ENCODE peak calls at places on chromosomes 6 and 20, in seven cellular contexts. I, M, K, T, B, E and F are unnamed samples.

GRCh38 chr6:151916680-151917164 is 109.2 kb downstream of the ESR1 start:
- DNase-seq in I (no peak), M (peak), K (no peak), T (peak), B (no peak), E (no peak), F (no peak)

GRCh38 chr6:41577865-41578713 is 31.9 kb downstream of the FOXP4 start:
- DNase-seq in I (no peak), M (peak), K (peak), T (no peak), B (no peak), E (no peak), F (peak)

GRCh38 chr6:115796829-115797228 is 263.9 kb downstream of the FRK start:
- DNase-seq in I (no peak), M (no peak), K (no peak), T (no peak), B (no peak), E (no peak), F (no peak)

GRCh38 chr6:136696238-136696637 is 96.0 kb downstream of the MAP3K5 start:
- DNase-seq in I (no peak), M (peak), K (no peak), T (no peak), B (no peak), E (no peak), F (no peak)

GRCh38 chr6:52598123-52598823 is 21.4 kb upstream of the TRAM2 start:
- DNase-seq in I (peak), M (peak), K (peak), T (no peak), B (no peak), E (no peak), F (peak)

GRCh38 chr6:4809999-4810918 is 34.1 kb downstream of the CDYL start:
- DNase-seq in I (no peak), M (peak), K (no peak), T (no peak), B (no peak), E (peak), F (peak)

GRCh38 chr20:6848041-6848440 is 80.6 kb downstream of the BMP2 start:
- DNase-seq in I (no peak), M (no peak), K (no peak), T (no peak), B (no peak), E (no peak), F (no peak)

GRCh38 chr6:158066161-158066781 is 84.6 kb downstream of the SYNJ2 start:
- DNase-seq in I (no peak), M (no peak), K (no peak), T (no peak), B (no peak), E (no peak), F (no peak)

GRCh38 chr20:47317127-47317895 is 39.2 kb downstream of the ZMYND8 start:
- DNase-seq in I (no peak), M (peak), K (no peak), T (peak), B (peak), E (peak), F (peak)

GRCh38 chr6:26159417-26160273 is 72.4 kb downstream of the HFE start:
- DNase-seq in I (no peak), M (no peak), K (no peak), T (no peak), B (no peak), E (no peak), F (no peak)

GRCh38 chr6:26324295-26324727 is 40.7 kb upstream of the BTN3A2 start:
- DNase-seq in I (no peak), M (no peak), K (no peak), T (no peak), B (no peak), E (no peak), F (no peak)

GRCh38 chr6:797479-798077 is 104.6 kb upstream of the EXOC2 start:
- DNase-seq in I (peak), M (peak), K (peak), T (peak), B (no peak), E (peak), F (peak)

GRCh38 chr6:149186873-149187272 is 130.6 kb upstream of the TAB2 start:
- DNase-seq in I (no peak), M (no peak), K (no peak), T (no peak), B (no peak), E (no peak), F (no peak)

GRCh38 chr20:37438464-37439222 is 82.4 kb upstream of the NNAT start:
- DNase-seq in I (no peak), M (no peak), K (no peak), T (no peak), B (no peak), E (no peak), F (no peak)

GRCh38 chr6:74075323-74075722 is 379.3 kb downstream of the CD109 start:
- DNase-seq in I (no peak), M (peak), K (no peak), T (peak), B (peak), E (no peak), F (no peak)

GRCh38 chr6:24719125-24719931 is at the start of gene C6orf62:
- DNase-seq in I (no peak), M (peak), K (no peak), T (no peak), B (peak), E (no peak), F (peak)

GRCh38 chr6:76861403-76861802 is 601.9 kb downstream of the HTR1B start:
- DNase-seq in I (no peak), M (peak), K (no peak), T (no peak), B (no peak), E (no peak), F (peak)

DNA sequence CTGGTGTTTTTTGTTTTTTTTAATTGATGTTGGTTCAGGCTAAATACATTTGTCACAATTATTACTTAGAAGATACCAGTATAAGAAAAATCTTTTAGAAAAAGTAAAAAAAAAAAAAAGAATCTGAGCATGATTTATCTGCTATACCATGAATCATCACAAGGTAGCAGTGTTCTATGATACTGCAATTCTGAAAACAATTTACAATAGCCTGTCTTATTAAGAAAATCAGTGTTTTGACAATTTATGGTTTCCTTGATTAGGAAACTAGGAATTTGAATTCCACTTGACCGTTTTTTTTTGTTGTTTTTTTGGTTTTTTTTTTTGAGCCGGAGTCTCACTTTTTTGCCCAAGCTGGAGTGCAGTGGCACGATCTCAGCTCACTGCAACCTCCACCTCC is 9.3 kb upstream of the MAK start:
- DNase-seq in I (no peak), M (peak), K (no peak), T (no peak), B (no peak), E (no peak), F (no peak)
- TF ChIP-seq CTCF in I (no peak), M (no peak), K (peak), T (peak), B (no peak), E (peak), F (peak)

GRCh38 chr6:163083141-163083540 is 331.4 kb upstream of the QKI start:
- DNase-seq in I (no peak), M (no peak), K (no peak), T (no peak), B (no peak), E (no peak), F (no peak)

GRCh38 chr6:163085861-163086562 is 328.5 kb upstream of the QKI start:
- DNase-seq in I (no peak), M (no peak), K (no peak), T (no peak), B (no peak), E (no peak), F (no peak)

GRCh38 chr6:163087981-163088380 is 326.5 kb upstream of the QKI start:
- DNase-seq in I (no peak), M (no peak), K (no peak), T (no peak), B (no peak), E (no peak), F (no peak)

GRCh38 chr6:163086563-163086895 is 328.0 kb upstream of the QKI start:
- DNase-seq in I (no peak), M (no peak), K (no peak), T (no peak), B (no peak), E (no peak), F (no peak)

DNA sequence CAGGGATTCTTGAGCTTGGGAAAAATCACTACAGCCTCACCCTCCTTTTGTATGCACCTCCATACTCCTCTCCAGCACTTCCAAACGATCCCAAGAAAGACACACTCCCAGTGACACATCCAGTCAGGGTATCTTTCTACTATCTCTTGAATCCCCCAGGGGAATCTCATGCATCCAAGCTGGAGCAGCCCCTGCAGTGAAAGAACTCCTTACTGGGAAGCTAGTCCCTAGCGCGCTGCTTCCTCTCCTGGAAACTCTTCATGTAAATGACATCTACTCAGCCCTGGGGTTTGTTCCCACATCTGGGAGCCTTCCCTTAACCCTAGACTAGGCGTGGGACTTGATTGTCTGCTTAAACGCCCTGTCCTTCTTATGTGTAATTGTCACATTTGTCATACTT is 329.1 kb upstream of the QKI start:
- DNase-seq in I (no peak), M (no peak), K (no peak), T (no peak), B (no peak), E (no peak), F (no peak)
- TF ChIP-seq CTCF in I (no peak), M (no peak), K (no peak), T (no peak), B (no peak), E (no peak), F (no peak)

GRCh38 chr6:133634474-133634873 is 254.4 kb upstream of the TCF21 start:
- DNase-seq in I (no peak), M (no peak), K (no peak), T (no peak), B (no peak), E (no peak), F (no peak)

GRCh38 chr6:133641111-133641510 is 247.8 kb upstream of the TCF21 start:
- DNase-seq in I (no peak), M (no peak), K (no peak), T (no peak), B (no peak), E (no peak), F (no peak)

GRCh38 chr6:133635447-133635846 is 253.5 kb upstream of the TCF21 start:
- DNase-seq in I (no peak), M (peak), K (no peak), T (no peak), B (no peak), E (no peak), F (no peak)

GRCh38 chr6:133637874-133638273 is 251.0 kb upstream of the TCF21 start:
- DNase-seq in I (no peak), M (no peak), K (no peak), T (no peak), B (no peak), E (no peak), F (no peak)

GRCh38 chr6:133637436-133637835 is 251.5 kb upstream of the TCF21 start:
- DNase-seq in I (no peak), M (no peak), K (no peak), T (no peak), B (no peak), E (no peak), F (no peak)
- TF ChIP-seq CTCF in I (no peak), M (no peak), K (no peak), T (no peak), B (no peak), E (no peak), F (no peak)

GRCh38 chr20:9460518-9460917 is 53.9 kb upstream of the LAMP5 start:
- DNase-seq in I (no peak), M (peak), K (no peak), T (no peak), B (no peak), E (no peak), F (peak)

GRCh38 chr20:9457055-9457454 is 57.3 kb upstream of the LAMP5 start:
- DNase-seq in I (no peak), M (no peak), K (no peak), T (no peak), B (no peak), E (no peak), F (no peak)

GRCh38 chr20:9454781-9455180 is 59.6 kb upstream of the LAMP5 start:
- DNase-seq in I (no peak), M (peak), K (no peak), T (no peak), B (no peak), E (no peak), F (no peak)

DNA sequence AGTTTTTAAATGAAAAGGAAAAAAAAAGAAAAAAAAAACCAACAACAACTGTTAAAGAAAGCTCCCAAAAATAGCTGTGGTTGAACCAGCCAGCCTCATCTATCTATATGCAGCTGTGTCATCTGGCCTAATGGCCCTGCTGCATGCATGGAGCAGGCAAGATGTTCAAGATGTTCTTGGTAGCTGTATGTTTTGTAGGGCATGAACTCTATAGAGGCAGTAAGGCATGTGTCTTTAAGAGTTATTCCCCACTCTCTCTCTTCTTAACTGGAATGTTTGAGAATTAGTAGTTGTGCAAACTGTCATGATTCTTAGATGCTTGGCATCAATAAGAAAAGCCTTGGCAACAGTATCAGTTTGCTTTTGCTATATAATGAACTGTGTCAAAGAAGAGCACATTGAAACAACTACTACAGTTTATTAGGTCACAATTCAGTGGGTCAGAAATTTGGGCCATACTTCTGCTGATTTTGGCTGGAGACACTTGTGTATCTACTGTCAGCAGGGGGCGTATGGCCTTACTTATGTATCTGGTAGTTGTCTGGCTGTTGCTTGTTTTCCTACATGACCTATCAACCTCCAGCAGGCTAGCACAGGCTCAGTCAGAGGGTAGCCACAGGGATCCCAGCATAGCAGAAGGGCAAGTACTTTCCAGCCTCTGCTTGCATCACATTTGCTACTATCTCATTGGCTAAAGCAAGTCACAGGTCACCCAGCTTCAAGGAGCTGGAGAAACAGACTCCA is 56.1 kb upstream of the LAMP5 start:
- DNase-seq in I (no peak), M (peak), K (no peak), T (no peak), B (no peak), E (no peak), F (peak)
- TF ChIP-seq CTCF in I (no peak), M (peak), K (peak), T (peak), B (no peak), E (peak), F (no peak)

DNA sequence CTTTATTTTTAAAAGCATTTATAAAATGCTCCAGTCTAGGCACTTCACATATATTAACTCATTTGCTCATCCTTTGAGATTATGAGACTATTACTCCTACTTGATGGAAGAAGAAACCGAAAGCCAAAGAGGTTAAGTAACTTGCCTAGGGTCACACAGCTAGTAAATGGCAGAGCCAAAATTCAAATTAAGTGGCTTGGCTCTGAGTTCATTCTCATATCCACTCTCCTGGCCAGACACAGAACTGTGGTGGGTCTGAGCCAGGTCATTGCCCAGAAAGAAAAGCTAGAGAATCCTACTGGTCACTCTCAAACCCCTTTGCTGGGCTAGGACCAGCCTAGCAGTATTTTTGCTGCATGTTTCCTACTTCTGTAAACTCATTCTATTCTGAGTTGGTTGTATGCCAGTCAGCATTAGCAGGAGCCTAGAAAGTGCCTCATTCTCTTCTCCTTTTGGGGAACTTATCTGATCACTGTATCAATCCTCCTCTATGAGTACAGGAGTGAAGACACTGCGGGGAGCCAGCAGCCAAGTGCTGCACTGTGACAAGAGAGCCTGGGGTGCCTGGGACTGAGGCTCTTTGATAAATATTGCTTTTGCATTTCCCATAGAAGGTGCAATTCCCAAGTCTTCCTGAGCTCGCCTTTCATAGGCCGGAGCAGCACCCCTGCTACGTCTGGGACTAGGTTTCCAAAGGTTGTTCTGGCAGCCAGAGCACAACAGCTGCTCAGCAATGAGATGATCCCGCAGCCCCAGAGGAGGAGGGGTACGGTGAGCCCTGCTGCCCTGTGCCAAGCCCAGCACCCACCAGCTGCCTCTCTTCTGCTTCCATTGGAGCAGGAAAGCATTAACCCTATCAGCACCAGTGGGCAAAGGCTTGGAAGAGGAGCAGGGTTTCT is 728.3 kb downstream of the MAFB start:
- DNase-seq in I (no peak), M (no peak), K (no peak), T (no peak), B (no peak), E (no peak), F (no peak)
- TF ChIP-seq CTCF in I (no peak), M (no peak), K (no peak), T (no peak), B (no peak), E (no peak), F (no peak)